ENCODE peak calls at places on chromosomes 2 and 18, in four cellular contexts. W, V, B and J are unnamed samples.

GRCh38 chr2:176088048-176088936 is 4.2 kb upstream of the HOXD13 start:
- DNase-seq in W (peak), V (no peak), B (peak), J (peak)

GRCh38 chr2:38514603-38515154 is 88.0 kb downstream of the HNRNPLL start:
- DNase-seq in W (no peak), V (no peak), B (no peak), J (no peak)

GRCh38 chr2:182784777-182785176 is 68.7 kb downstream of the DNAJC10 start:
- DNase-seq in W (peak), V (peak), B (no peak), J (no peak)

GRCh38 chr2:211371465-211371864 is 815.1 kb downstream of the CPS1 start:
- DNase-seq in W (no peak), V (no peak), B (no peak), J (no peak)

GRCh38 chr2:74908763-74909444 is 49.5 kb upstream of the POLE4 start:
- DNase-seq in W (no peak), V (no peak), B (peak), J (no peak)

GRCh38 chr2:43018179-43019024 is 208.0 kb downstream of the ZFP36L2 start:
- DNase-seq in W (peak), V (no peak), B (peak), J (no peak)

GRCh38 chr2:126744640-126745039 is 88.7 kb downstream of the GYPC start:
- DNase-seq in W (no peak), V (no peak), B (no peak), J (no peak)

GRCh38 chr18:79875531-79875919 is 75.9 kb downstream of the SLC66A2 start:
- DNase-seq in W (no peak), V (no peak), B (no peak), J (no peak)

GRCh38 chr18:62781893-62782292 is 66.6 kb downstream of the PHLPP1 start:
- DNase-seq in W (peak), V (no peak), B (no peak), J (no peak)

GRCh38 chr2:207423886-207424285 is 105.9 kb upstream of the CREB1 start:
- DNase-seq in W (peak), V (no peak), B (no peak), J (no peak)

GRCh38 chr2:203893386-203893785 is 25.8 kb downstream of the CTLA4 start:
- DNase-seq in W (peak), V (no peak), B (no peak), J (no peak)

GRCh38 chr2:108621087-108621559 is 86.9 kb downstream of the LIMS1 start:
- DNase-seq in W (no peak), V (peak), B (peak), J (peak)

GRCh38 chr18:40055262-40055661 is 1899.8 kb upstream of the PIK3C3 start:
- DNase-seq in W (peak), V (no peak), B (no peak), J (no peak)

GRCh38 chr2:72361042-72361441 is 213.4 kb upstream of the CYP26B1 start:
- DNase-seq in W (no peak), V (no peak), B (no peak), J (no peak)

GRCh38 chr18:41703744-41704530 is 251.1 kb upstream of the PIK3C3 start:
- DNase-seq in W (peak), V (no peak), B (no peak), J (no peak)

GRCh38 chr18:13452448-13452811 is 233.9 kb downstream of the LDLRAD4 start:
- DNase-seq in W (peak), V (no peak), B (no peak), J (no peak)

GRCh38 chr2:145108385-145108784 is 588.5 kb upstream of the ZEB2 start:
- DNase-seq in W (no peak), V (no peak), B (no peak), J (no peak)

GRCh38 chr2:157480182-157480961 is 36.5 kb upstream of the CYTIP start:
- DNase-seq in W (peak), V (no peak), B (peak), J (no peak)

GRCh38 chr2:67463810-67464209 is 66.7 kb downstream of the ETAA1 start:
- DNase-seq in W (peak), V (peak), B (no peak), J (no peak)

GRCh38 chr18:44536041-44536440 is 144.6 kb upstream of the SETBP1 start:
- DNase-seq in W (peak), V (no peak), B (no peak), J (no peak)

GRCh38 chr2:19667085-19667484 is 234.7 kb downstream of the TTC32 start:
- DNase-seq in W (peak), V (no peak), B (no peak), J (no peak)

GRCh38 chr2:96763511-96764252 is 3.0 kb downstream of the CNNM4 start:
- DNase-seq in W (no peak), V (peak), B (peak), J (peak)

GRCh38 chr2:146547236-146547635 is 1297.6 kb upstream of the ACVR2A start:
- DNase-seq in W (no peak), V (no peak), B (no peak), J (no peak)

GRCh38 chr2:135820003-135820618 is 16.9 kb downstream of the LCT start:
- DNase-seq in W (no peak), V (no peak), B (no peak), J (no peak)

GRCh38 chr2:145573608-145574007 is 1053.7 kb upstream of the ZEB2 start:
- DNase-seq in W (no peak), V (no peak), B (no peak), J (no peak)

GRCh38 chr2:128754246-128754724 is 435.6 kb upstream of the HS6ST1 start:
- DNase-seq in W (peak), V (no peak), B (no peak), J (peak)

GRCh38 chr18:45169610-45170009 is 445.7 kb upstream of the SLC14A2 start:
- DNase-seq in W (peak), V (no peak), B (no peak), J (no peak)

GRCh38 chr2:204670756-204671155 is 125.5 kb downstream of the PARD3B start:
- DNase-seq in W (no peak), V (no peak), B (no peak), J (no peak)

GRCh38 chr18:76475450-76476203 is 19.4 kb downstream of the ZNF516 start:
- DNase-seq in W (no peak), V (no peak), B (no peak), J (no peak)

GRCh38 chr2:67660015-67660602 is 263.0 kb downstream of the ETAA1 start:
- DNase-seq in W (no peak), V (no peak), B (no peak), J (no peak)

GRCh38 chr2:23954325-23955014 is 14.2 kb downstream of the UBXN2A start:
- DNase-seq in W (peak), V (no peak), B (no peak), J (no peak)

GRCh38 chr2:69830045-69830905 is 815 bp downstream of the GMCL1 start:
- DNase-seq in W (peak), V (peak), B (peak), J (peak)

GRCh38 chr2:106030287-106031268 is 163.5 kb downstream of the UXS1 start:
- DNase-seq in W (peak), V (no peak), B (peak), J (no peak)

GRCh38 chr2:26916128-26916692 is 54.2 kb upstream of the MAPRE3 start:
- DNase-seq in W (no peak), V (no peak), B (no peak), J (no peak)

GRCh38 chr2:240557101-240557751 is 562 bp downstream of the ANKMY1 start:
- DNase-seq in W (no peak), V (no peak), B (peak), J (peak)

GRCh38 chr2:226351711-226352110 is 447.9 kb downstream of the IRS1 start:
- DNase-seq in W (peak), V (no peak), B (no peak), J (no peak)